ENCODE peak calls at places on chromosomes 4 and X, in nine cellular contexts. One of them, this sample, is unnamed.

GRCh38 chr4:142348489-142349076 is 497.5 kb downstream of the INPP4B start:
- DNase-seq in HepG2: no peak
- DNase-seq in foreskin fibroblast: no peak
- DNase-seq in CD8-positive, alpha-beta memory T cell: no peak
- DNase-seq in ACHN: no peak
- DNase-seq in kidney glomerular epithelial cell: no peak
- DNase-seq in iPS DF 19.7: no peak
- DNase-seq in small intestine: peak; percentile 24
- DNase-seq in fibroblast of pulmonary artery: no peak
- DNase-seq in this sample: no peak

GRCh38 chr4:145177906-145178538 is 2.4 kb downstream of the OTUD4 start:
- DNase-seq in HepG2: peak; percentile 71
- DNase-seq in foreskin fibroblast: peak; percentile 14
- DNase-seq in CD8-positive, alpha-beta memory T cell: no peak
- DNase-seq in ACHN: peak; percentile 20
- DNase-seq in kidney glomerular epithelial cell: peak; percentile 26
- DNase-seq in iPS DF 19.7: no peak
- DNase-seq in small intestine: peak; percentile 73
- DNase-seq in fibroblast of pulmonary artery: peak; percentile 47
- DNase-seq in this sample: peak; percentile 69

GRCh38 chr4:99856166-99856565 is 38.1 kb downstream of the LAMTOR3 start:
- DNase-seq in HepG2: no peak
- DNase-seq in foreskin fibroblast: peak; percentile 50
- DNase-seq in CD8-positive, alpha-beta memory T cell: no peak
- DNase-seq in ACHN: peak; percentile 9
- DNase-seq in kidney glomerular epithelial cell: peak; percentile 24
- DNase-seq in iPS DF 19.7: no peak
- DNase-seq in small intestine: peak; percentile 8
- DNase-seq in fibroblast of pulmonary artery: peak; percentile 62
- DNase-seq in this sample: no peak

GRCh38 chr4:69532125-69532524 is 36.4 kb upstream of the UGT2B4 start:
- DNase-seq in HepG2: no peak
- DNase-seq in foreskin fibroblast: no peak
- DNase-seq in CD8-positive, alpha-beta memory T cell: no peak
- DNase-seq in ACHN: no peak
- DNase-seq in kidney glomerular epithelial cell: no peak
- DNase-seq in iPS DF 19.7: no peak
- DNase-seq in small intestine: no peak
- DNase-seq in fibroblast of pulmonary artery: no peak
- DNase-seq in this sample: no peak

GRCh38 chrX:115030635-115031034 is 13.2 kb upstream of the IL13RA2 start:
- DNase-seq in HepG2: no peak
- DNase-seq in foreskin fibroblast: no peak
- DNase-seq in CD8-positive, alpha-beta memory T cell: no peak
- DNase-seq in ACHN: no peak
- DNase-seq in kidney glomerular epithelial cell: no peak
- DNase-seq in iPS DF 19.7: no peak
- DNase-seq in small intestine: peak; percentile 51
- DNase-seq in fibroblast of pulmonary artery: no peak
- DNase-seq in this sample: no peak

GRCh38 chrX:24858004-24858746 is 157.6 kb downstream of the ARX start:
- DNase-seq in HepG2: no peak
- DNase-seq in foreskin fibroblast: peak; percentile 62
- DNase-seq in CD8-positive, alpha-beta memory T cell: no peak
- DNase-seq in ACHN: no peak
- DNase-seq in kidney glomerular epithelial cell: no peak
- DNase-seq in iPS DF 19.7: no peak
- DNase-seq in small intestine: no peak
- DNase-seq in fibroblast of pulmonary artery: peak; percentile 78
- DNase-seq in this sample: no peak

GRCh38 chr4:37793562-37793961 is 32.9 kb upstream of the PGM2 start:
- DNase-seq in HepG2: peak; percentile 27
- DNase-seq in foreskin fibroblast: peak; percentile 9
- DNase-seq in CD8-positive, alpha-beta memory T cell: no peak
- DNase-seq in ACHN: peak; percentile 24
- DNase-seq in kidney glomerular epithelial cell: no peak
- DNase-seq in iPS DF 19.7: no peak
- DNase-seq in small intestine: peak; percentile 21
- DNase-seq in fibroblast of pulmonary artery: peak; percentile 57
- DNase-seq in this sample: no peak

GRCh38 chr4:113636877-113637276 is 124.7 kb downstream of the CAMK2D start:
- DNase-seq in HepG2: no peak
- DNase-seq in foreskin fibroblast: no peak
- DNase-seq in CD8-positive, alpha-beta memory T cell: peak; percentile 22
- DNase-seq in ACHN: peak; percentile 10
- DNase-seq in kidney glomerular epithelial cell: peak; percentile 22
- DNase-seq in iPS DF 19.7: no peak
- DNase-seq in small intestine: peak; percentile 56
- DNase-seq in fibroblast of pulmonary artery: peak; percentile 61
- DNase-seq in this sample: no peak

GRCh38 chr4:122827899-122828601 is 1.4 kb downstream of the FGF2 start:
- DNase-seq in HepG2: peak; percentile 11
- DNase-seq in foreskin fibroblast: peak; percentile 48
- DNase-seq in CD8-positive, alpha-beta memory T cell: peak; percentile 1
- DNase-seq in ACHN: peak; percentile 63
- DNase-seq in kidney glomerular epithelial cell: peak; percentile 81
- DNase-seq in iPS DF 19.7: peak; percentile 87
- DNase-seq in small intestine: peak; percentile 48
- DNase-seq in fibroblast of pulmonary artery: peak; percentile 79
- DNase-seq in this sample: peak; percentile 37

GRCh38 chrX:40531056-40531826 is 49.5 kb upstream of the ATP6AP2 start:
- DNase-seq in HepG2: no peak
- DNase-seq in foreskin fibroblast: no peak
- DNase-seq in CD8-positive, alpha-beta memory T cell: no peak
- DNase-seq in ACHN: no peak
- DNase-seq in kidney glomerular epithelial cell: no peak
- DNase-seq in iPS DF 19.7: no peak
- DNase-seq in small intestine: no peak
- DNase-seq in fibroblast of pulmonary artery: no peak
- DNase-seq in this sample: no peak

GRCh38 chrX:138775501-138775900 is 64.0 kb upstream of the FGF13 start:
- DNase-seq in HepG2: peak; percentile 0
- DNase-seq in foreskin fibroblast: no peak
- DNase-seq in CD8-positive, alpha-beta memory T cell: no peak
- DNase-seq in ACHN: peak; percentile 32
- DNase-seq in kidney glomerular epithelial cell: peak; percentile 3
- DNase-seq in iPS DF 19.7: no peak
- DNase-seq in small intestine: peak; percentile 4
- DNase-seq in fibroblast of pulmonary artery: peak; percentile 34
- DNase-seq in this sample: no peak

GRCh38 chr4:38266616-38267015 is 306.4 kb downstream of the PTTG2 start:
- DNase-seq in HepG2: peak; percentile 6
- DNase-seq in foreskin fibroblast: peak; percentile 16
- DNase-seq in CD8-positive, alpha-beta memory T cell: no peak
- DNase-seq in ACHN: no peak
- DNase-seq in kidney glomerular epithelial cell: peak; percentile 13
- DNase-seq in iPS DF 19.7: no peak
- DNase-seq in small intestine: peak; percentile 71
- DNase-seq in fibroblast of pulmonary artery: no peak
- DNase-seq in this sample: no peak

GRCh38 chrX:118495958-118496762 is 545 bp downstream of the DOCK11 start:
- DNase-seq in HepG2: no peak
- DNase-seq in foreskin fibroblast: no peak
- DNase-seq in CD8-positive, alpha-beta memory T cell: peak; percentile 65
- DNase-seq in ACHN: peak; percentile 21
- DNase-seq in kidney glomerular epithelial cell: no peak
- DNase-seq in iPS DF 19.7: no peak
- DNase-seq in small intestine: peak; percentile 56
- DNase-seq in fibroblast of pulmonary artery: no peak
- DNase-seq in this sample: no peak

This sample was measured in pulmonary artery endothelial cell.